ENCODE peak calls at places on chromosomes 5 and 9, in nine cellular contexts. B is NCI-H748 treated with DMSO at 0.1 percent for 48 hours; R is stimulated activated CD8-positive, alpha-beta memory T cell treated with anti-CD3 and anti-CD28 coated beads, Interleukin-15, amount 100 ng/mL, for 1 hour; G is fibroblast of lung; I is EL; Q is Kasumi-1; Z is CD4-positive, alpha-beta T cell; U is KBM-7; V is cardiac fibroblast. T is an unnamed sample.

GRCh38 chr5:130109152-130109551 is 204.9 kb downstream of the CHSY3 start:
- DNase-seq in I (peak; percentile 2), R (no peak), V (peak; percentile 70), G (peak; percentile 36), Z (no peak), Q (peak; percentile 71), B (peak; percentile 46), U (peak; percentile 30), T (no peak)

GRCh38 chr5:168366124-168366523 is 74.7 kb downstream of the WWC1 start:
- DNase-seq in B (no peak), V (peak; percentile 74), Q (no peak), I (peak; percentile 96), R (no peak), U (no peak), G (peak; percentile 88), Z (no peak), T (no peak)

GRCh38 chr9:4666042-4666699 is at the start of gene SPATA6L:
- DNase-seq in Q (peak; percentile 10), R (no peak), Z (peak; percentile 39), B (peak; percentile 61), U (peak; percentile 50), G (peak; percentile 63), I (peak; percentile 63), V (peak; percentile 67), T (peak; percentile 13)

GRCh38 chr5:136232316-136232715 is 39.4 kb upstream of the SMIM32 start:
- DNase-seq in Q (no peak), R (no peak), I (no peak), B (no peak), V (no peak), U (no peak), Z (no peak), G (no peak), T (no peak)

GRCh38 chr9:137545123-137545522 is 5.1 kb downstream of the PNPLA7 start:
- DNase-seq in B (no peak), R (no peak), Q (no peak), Z (no peak), I (no peak), G (peak; percentile 14), V (peak; percentile 64), U (no peak), T (no peak)

GRCh38 chr9:89177021-89177400 is 1.6 kb downstream of the SHC3 start:
- DNase-seq in Z (no peak), U (no peak), R (no peak), G (peak; percentile 68), I (no peak), V (peak; percentile 69), B (no peak), Q (no peak), T (no peak)

GRCh38 chr5:124980174-124980941 is 233.9 kb upstream of the ZNF608 start:
- DNase-seq in Z (no peak), U (no peak), R (no peak), I (no peak), V (no peak), G (peak; percentile 6), B (peak; percentile 77), Q (no peak), T (no peak)

GRCh38 chr5:50751064-50751657 is 84.7 kb downstream of the PARP8 start:
- DNase-seq in B (peak; percentile 80), V (peak; percentile 65), I (peak; percentile 43), G (peak; percentile 40), U (peak; percentile 72), R (no peak), Z (no peak), Q (peak; percentile 72), T (peak; percentile 30)

GRCh38 chr9:117656007-117656406 is 48.2 kb upstream of the TLR4 start:
- DNase-seq in U (no peak), I (no peak), Z (no peak), B (no peak), Q (no peak), R (no peak), G (peak; percentile 50), V (peak; percentile 15), T (no peak)